ENCODE peak calls at places on chromosomes 1 and 21, in six cellular contexts. One of them, this sample, is unnamed.

GRCh38 chr1:56032276-56032675 is 547.1 kb downstream of the PLPP3 start:
- ATAC-seq in CD8-positive, alpha-beta T cell: no peak
- ATAC-seq in Right ventricle myocardium inferior: no peak
- ATAC-seq in activated CD4-positive, CD25-positive, alpha-beta regulatory T cell treated with anti-CD3 and anti-CD28 coated beads, Interleukin-2, amount 50 U/mL, for 24 hours: no peak
- ATAC-seq in lung: no peak
- ATAC-seq in RWPE2: no peak
- ATAC-seq in this sample: no peak

GRCh38 chr1:223177681-223178080 is 34.6 kb upstream of the TLR5 start:
- ATAC-seq in CD8-positive, alpha-beta T cell: no peak
- ATAC-seq in Right ventricle myocardium inferior: peak
- ATAC-seq in activated CD4-positive, CD25-positive, alpha-beta regulatory T cell treated with anti-CD3 and anti-CD28 coated beads, Interleukin-2, amount 50 U/mL, for 24 hours: no peak
- ATAC-seq in lung: peak
- ATAC-seq in RWPE2: no peak
- ATAC-seq in this sample: no peak

GRCh38 chr21:33856893-33857527 is 58.6 kb downstream of the ATP5PO start:
- ATAC-seq in CD8-positive, alpha-beta T cell: no peak
- ATAC-seq in Right ventricle myocardium inferior: no peak
- ATAC-seq in activated CD4-positive, CD25-positive, alpha-beta regulatory T cell treated with anti-CD3 and anti-CD28 coated beads, Interleukin-2, amount 50 U/mL, for 24 hours: no peak
- ATAC-seq in lung: no peak
- ATAC-seq in RWPE2: no peak
- ATAC-seq in this sample: no peak

GRCh38 chr1:219670426-219671149 is 57.7 kb upstream of the ZC3H11B start:
- ATAC-seq in CD8-positive, alpha-beta T cell: no peak
- ATAC-seq in Right ventricle myocardium inferior: peak
- ATAC-seq in activated CD4-positive, CD25-positive, alpha-beta regulatory T cell treated with anti-CD3 and anti-CD28 coated beads, Interleukin-2, amount 50 U/mL, for 24 hours: no peak
- ATAC-seq in lung: no peak
- ATAC-seq in RWPE2: no peak
- ATAC-seq in this sample: no peak

GRCh38 chr1:155195201-155196102 is 12.2 kb downstream of the THBS3 start:
- ATAC-seq in CD8-positive, alpha-beta T cell: no peak
- ATAC-seq in Right ventricle myocardium inferior: no peak
- ATAC-seq in activated CD4-positive, CD25-positive, alpha-beta regulatory T cell treated with anti-CD3 and anti-CD28 coated beads, Interleukin-2, amount 50 U/mL, for 24 hours: no peak
- ATAC-seq in lung: no peak
- ATAC-seq in RWPE2: no peak
- ATAC-seq in this sample: peak

GRCh38 chr1:58620926-58621325 is 43.9 kb upstream of the TACSTD2 start:
- ATAC-seq in CD8-positive, alpha-beta T cell: no peak
- ATAC-seq in Right ventricle myocardium inferior: no peak
- ATAC-seq in activated CD4-positive, CD25-positive, alpha-beta regulatory T cell treated with anti-CD3 and anti-CD28 coated beads, Interleukin-2, amount 50 U/mL, for 24 hours: no peak
- ATAC-seq in lung: no peak
- ATAC-seq in RWPE2: no peak
- ATAC-seq in this sample: no peak

GRCh38 chr1:88175120-88175630 is 508.9 kb upstream of the PKN2 start:
- ATAC-seq in CD8-positive, alpha-beta T cell: no peak
- ATAC-seq in Right ventricle myocardium inferior: no peak
- ATAC-seq in activated CD4-positive, CD25-positive, alpha-beta regulatory T cell treated with anti-CD3 and anti-CD28 coated beads, Interleukin-2, amount 50 U/mL, for 24 hours: no peak
- ATAC-seq in lung: no peak
- ATAC-seq in RWPE2: no peak
- ATAC-seq in this sample: peak

GRCh38 chr1:31954607-31955283 is 16.6 kb upstream of the PTP4A2 start:
- ATAC-seq in CD8-positive, alpha-beta T cell: no peak
- ATAC-seq in Right ventricle myocardium inferior: peak
- ATAC-seq in activated CD4-positive, CD25-positive, alpha-beta regulatory T cell treated with anti-CD3 and anti-CD28 coated beads, Interleukin-2, amount 50 U/mL, for 24 hours: no peak
- ATAC-seq in lung: peak
- ATAC-seq in RWPE2: peak
- ATAC-seq in this sample: peak

GRCh38 chr1:205430631-205431305 is 8.9 kb upstream of the LEMD1 start:
- ATAC-seq in CD8-positive, alpha-beta T cell: peak
- ATAC-seq in Right ventricle myocardium inferior: peak
- ATAC-seq in activated CD4-positive, CD25-positive, alpha-beta regulatory T cell treated with anti-CD3 and anti-CD28 coated beads, Interleukin-2, amount 50 U/mL, for 24 hours: peak
- ATAC-seq in lung: peak
- ATAC-seq in RWPE2: peak
- ATAC-seq in this sample: no peak

GRCh38 chr1:182293119-182293589 is 98.4 kb downstream of the GLUL start:
- ATAC-seq in CD8-positive, alpha-beta T cell: no peak
- ATAC-seq in Right ventricle myocardium inferior: peak
- ATAC-seq in activated CD4-positive, CD25-positive, alpha-beta regulatory T cell treated with anti-CD3 and anti-CD28 coated beads, Interleukin-2, amount 50 U/mL, for 24 hours: no peak
- ATAC-seq in lung: no peak
- ATAC-seq in RWPE2: no peak
- ATAC-seq in this sample: no peak

GRCh38 chr1:114671011-114671938 is 1.4 kb upstream of the DENND2C start:
- ATAC-seq in CD8-positive, alpha-beta T cell: no peak
- ATAC-seq in Right ventricle myocardium inferior: no peak
- ATAC-seq in activated CD4-positive, CD25-positive, alpha-beta regulatory T cell treated with anti-CD3 and anti-CD28 coated beads, Interleukin-2, amount 50 U/mL, for 24 hours: no peak
- ATAC-seq in lung: no peak
- ATAC-seq in RWPE2: no peak
- ATAC-seq in this sample: peak

GRCh38 chr1:48021792-48022191 is 24.6 kb upstream of the TRABD2B start:
- ATAC-seq in CD8-positive, alpha-beta T cell: no peak
- ATAC-seq in Right ventricle myocardium inferior: no peak
- ATAC-seq in activated CD4-positive, CD25-positive, alpha-beta regulatory T cell treated with anti-CD3 and anti-CD28 coated beads, Interleukin-2, amount 50 U/mL, for 24 hours: no peak
- ATAC-seq in lung: no peak
- ATAC-seq in RWPE2: no peak
- ATAC-seq in this sample: no peak

This sample was measured in SK-N-SH treated with all-trans-retinoic acid at 6 μM for 48 hours.